ENCODE peak calls at places on chromosomes 4 and X, in four cellular contexts. One of them, this sample, is unnamed.
A peak's percentile ranks its signal among the peaks of the same experiment; 100 is the strongest.

GRCh38 chr4:36111180-36111579 is 133.1 kb downstream of the ARAP2 start:
- DNase-seq in SHP77 treated with DMSO at 0.1 percent for 48 hours: no peak
- DNase-seq in stimulated activated CD8-positive, alpha-beta memory T cell treated with anti-CD3 and anti-CD28 coated beads, Interleukin-7, amount 100 ng/mL, for 24 hours: no peak
- DNase-seq in tibial nerve: no peak
- DNase-seq in this sample: no peak

GRCh38 chr4:170037481-170037880 is 11.3 kb upstream of the MFAP3L start:
- DNase-seq in tibial nerve: no peak
- DNase-seq in stimulated activated CD8-positive, alpha-beta memory T cell treated with anti-CD3 and anti-CD28 coated beads, Interleukin-7, amount 100 ng/mL, for 24 hours: no peak
- DNase-seq in SHP77 treated with DMSO at 0.1 percent for 48 hours: no peak
- DNase-seq in this sample: no peak

GRCh38 chrX:5683996-5684395 is 544.7 kb downstream of the NLGN4X start:
- DNase-seq in tibial nerve: no peak
- DNase-seq in SHP77 treated with DMSO at 0.1 percent for 48 hours: no peak
- DNase-seq in stimulated activated CD8-positive, alpha-beta memory T cell treated with anti-CD3 and anti-CD28 coated beads, Interleukin-7, amount 100 ng/mL, for 24 hours: no peak
- DNase-seq in this sample: no peak

GRCh38 chr4:161564230-161564834 is 599.5 kb downstream of the FSTL5 start:
- DNase-seq in stimulated activated CD8-positive, alpha-beta memory T cell treated with anti-CD3 and anti-CD28 coated beads, Interleukin-7, amount 100 ng/mL, for 24 hours: no peak
- DNase-seq in tibial nerve: no peak
- DNase-seq in SHP77 treated with DMSO at 0.1 percent for 48 hours: no peak
- DNase-seq in this sample: no peak

GRCh38 chr4:158010346-158010745 is 162.5 kb downstream of the GASK1B start:
- DNase-seq in stimulated activated CD8-positive, alpha-beta memory T cell treated with anti-CD3 and anti-CD28 coated beads, Interleukin-7, amount 100 ng/mL, for 24 hours: no peak
- DNase-seq in SHP77 treated with DMSO at 0.1 percent for 48 hours: no peak
- DNase-seq in tibial nerve: no peak
- DNase-seq in this sample: no peak

GRCh38 chrX:115047181-115047580 is 29.8 kb upstream of the IL13RA2 start:
- DNase-seq in stimulated activated CD8-positive, alpha-beta memory T cell treated with anti-CD3 and anti-CD28 coated beads, Interleukin-7, amount 100 ng/mL, for 24 hours: no peak
- DNase-seq in tibial nerve: no peak
- DNase-seq in SHP77 treated with DMSO at 0.1 percent for 48 hours: no peak
- DNase-seq in this sample: no peak

GRCh38 chr4:118921736-118922135 is 33.1 kb downstream of the SYNPO2 start:
- DNase-seq in stimulated activated CD8-positive, alpha-beta memory T cell treated with anti-CD3 and anti-CD28 coated beads, Interleukin-7, amount 100 ng/mL, for 24 hours: no peak
- DNase-seq in tibial nerve: no peak
- DNase-seq in SHP77 treated with DMSO at 0.1 percent for 48 hours: no peak
- DNase-seq in this sample: no peak

GRCh38 chr4:17561195-17561909 is 15.6 kb upstream of the LAP3 start:
- DNase-seq in tibial nerve: no peak
- DNase-seq in stimulated activated CD8-positive, alpha-beta memory T cell treated with anti-CD3 and anti-CD28 coated beads, Interleukin-7, amount 100 ng/mL, for 24 hours: no peak
- DNase-seq in SHP77 treated with DMSO at 0.1 percent for 48 hours: no peak
- DNase-seq in this sample: no peak

GRCh38 chrX:71616672-71617529 is 1.4 kb downstream of the CXCR3 start:
- DNase-seq in SHP77 treated with DMSO at 0.1 percent for 48 hours: no peak
- DNase-seq in tibial nerve: no peak
- DNase-seq in stimulated activated CD8-positive, alpha-beta memory T cell treated with anti-CD3 and anti-CD28 coated beads, Interleukin-7, amount 100 ng/mL, for 24 hours: no peak
- DNase-seq in this sample: no peak

GRCh38 chr4:681736-682451 is 7.1 kb downstream of the SLC49A3 start:
- DNase-seq in stimulated activated CD8-positive, alpha-beta memory T cell treated with anti-CD3 and anti-CD28 coated beads, Interleukin-7, amount 100 ng/mL, for 24 hours: no peak
- DNase-seq in tibial nerve: no peak
- DNase-seq in SHP77 treated with DMSO at 0.1 percent for 48 hours: peak; percentile 6
- DNase-seq in this sample: no peak

GRCh38 chrX:3191821-3192220 is 150.6 kb downstream of the ARSF start:
- DNase-seq in stimulated activated CD8-positive, alpha-beta memory T cell treated with anti-CD3 and anti-CD28 coated beads, Interleukin-7, amount 100 ng/mL, for 24 hours: no peak
- DNase-seq in SHP77 treated with DMSO at 0.1 percent for 48 hours: no peak
- DNase-seq in tibial nerve: no peak
- DNase-seq in this sample: no peak

GRCh38 chrX:87397103-87397886 is 120.3 kb upstream of the KLHL4 start:
- DNase-seq in stimulated activated CD8-positive, alpha-beta memory T cell treated with anti-CD3 and anti-CD28 coated beads, Interleukin-7, amount 100 ng/mL, for 24 hours: no peak
- DNase-seq in tibial nerve: no peak
- DNase-seq in SHP77 treated with DMSO at 0.1 percent for 48 hours: no peak
- DNase-seq in this sample: no peak

GRCh38 chrX:15301924-15302323 is 13.5 kb downstream of the ASB11 start:
- DNase-seq in SHP77 treated with DMSO at 0.1 percent for 48 hours: no peak
- DNase-seq in tibial nerve: peak; percentile 20
- DNase-seq in stimulated activated CD8-positive, alpha-beta memory T cell treated with anti-CD3 and anti-CD28 coated beads, Interleukin-7, amount 100 ng/mL, for 24 hours: no peak
- DNase-seq in this sample: no peak

GRCh38 chrX:40171513-40172168 is 73.9 kb upstream of the BCOR start:
- DNase-seq in tibial nerve: no peak
- DNase-seq in SHP77 treated with DMSO at 0.1 percent for 48 hours: no peak
- DNase-seq in stimulated activated CD8-positive, alpha-beta memory T cell treated with anti-CD3 and anti-CD28 coated beads, Interleukin-7, amount 100 ng/mL, for 24 hours: no peak
- DNase-seq in this sample: no peak

GRCh38 chr4:6943012-6943869 is 33.6 kb downstream of the TBC1D14 start:
- DNase-seq in tibial nerve: no peak
- DNase-seq in stimulated activated CD8-positive, alpha-beta memory T cell treated with anti-CD3 and anti-CD28 coated beads, Interleukin-7, amount 100 ng/mL, for 24 hours: no peak
- DNase-seq in SHP77 treated with DMSO at 0.1 percent for 48 hours: no peak
- DNase-seq in this sample: no peak

GRCh38 chr4:60992037-60992436 is 208.1 kb upstream of the ADGRL3 start:
- DNase-seq in stimulated activated CD8-positive, alpha-beta memory T cell treated with anti-CD3 and anti-CD28 coated beads, Interleukin-7, amount 100 ng/mL, for 24 hours: no peak
- DNase-seq in SHP77 treated with DMSO at 0.1 percent for 48 hours: no peak
- DNase-seq in tibial nerve: no peak
- DNase-seq in this sample: no peak

GRCh38 chrX:104679175-104679574 is 113.2 kb downstream of the IL1RAPL2 start:
- DNase-seq in SHP77 treated with DMSO at 0.1 percent for 48 hours: no peak
- DNase-seq in stimulated activated CD8-positive, alpha-beta memory T cell treated with anti-CD3 and anti-CD28 coated beads, Interleukin-7, amount 100 ng/mL, for 24 hours: no peak
- DNase-seq in tibial nerve: no peak
- DNase-seq in this sample: no peak

GRCh38 chr4:13919021-13919441 is 291.5 kb upstream of the BOD1L1 start:
- DNase-seq in SHP77 treated with DMSO at 0.1 percent for 48 hours: no peak
- DNase-seq in stimulated activated CD8-positive, alpha-beta memory T cell treated with anti-CD3 and anti-CD28 coated beads, Interleukin-7, amount 100 ng/mL, for 24 hours: no peak
- DNase-seq in tibial nerve: no peak
- DNase-seq in this sample: no peak

GRCh38 chrX:132488092-132488749 is 617 bp downstream of the MBNL3 start:
- DNase-seq in stimulated activated CD8-positive, alpha-beta memory T cell treated with anti-CD3 and anti-CD28 coated beads, Interleukin-7, amount 100 ng/mL, for 24 hours: no peak
- DNase-seq in tibial nerve: no peak
- DNase-seq in SHP77 treated with DMSO at 0.1 percent for 48 hours: no peak
- DNase-seq in this sample: no peak

GRCh38 chr4:41428941-41429669 is 108.9 kb upstream of the LIMCH1 start:
- DNase-seq in stimulated activated CD8-positive, alpha-beta memory T cell treated with anti-CD3 and anti-CD28 coated beads, Interleukin-7, amount 100 ng/mL, for 24 hours: no peak
- DNase-seq in tibial nerve: no peak
- DNase-seq in SHP77 treated with DMSO at 0.1 percent for 48 hours: no peak
- DNase-seq in this sample: no peak

GRCh38 chr4:81757706-81758105 is 286.0 kb upstream of the RASGEF1B start:
- DNase-seq in SHP77 treated with DMSO at 0.1 percent for 48 hours: no peak
- DNase-seq in stimulated activated CD8-positive, alpha-beta memory T cell treated with anti-CD3 and anti-CD28 coated beads, Interleukin-7, amount 100 ng/mL, for 24 hours: no peak
- DNase-seq in tibial nerve: no peak
- DNase-seq in this sample: no peak

GRCh38 chrX:1401611-1402430 is 9.9 kb upstream of the SLC25A6 start:
- DNase-seq in SHP77 treated with DMSO at 0.1 percent for 48 hours: no peak
- DNase-seq in tibial nerve: no peak
- DNase-seq in stimulated activated CD8-positive, alpha-beta memory T cell treated with anti-CD3 and anti-CD28 coated beads, Interleukin-7, amount 100 ng/mL, for 24 hours: no peak
- DNase-seq in this sample: no peak

GRCh38 chrX:111100191-111100590 is 4.2 kb downstream of the PAK3 start:
- DNase-seq in SHP77 treated with DMSO at 0.1 percent for 48 hours: no peak
- DNase-seq in stimulated activated CD8-positive, alpha-beta memory T cell treated with anti-CD3 and anti-CD28 coated beads, Interleukin-7, amount 100 ng/mL, for 24 hours: no peak
- DNase-seq in tibial nerve: no peak
- DNase-seq in this sample: no peak

GRCh38 chr4:113686950-113687718 is 74.4 kb downstream of the CAMK2D start:
- DNase-seq in tibial nerve: no peak
- DNase-seq in stimulated activated CD8-positive, alpha-beta memory T cell treated with anti-CD3 and anti-CD28 coated beads, Interleukin-7, amount 100 ng/mL, for 24 hours: no peak
- DNase-seq in SHP77 treated with DMSO at 0.1 percent for 48 hours: no peak
- DNase-seq in this sample: no peak

GRCh38 chr4:37890501-37891220 is at the start of gene TBC1D1:
- DNase-seq in stimulated activated CD8-positive, alpha-beta memory T cell treated with anti-CD3 and anti-CD28 coated beads, Interleukin-7, amount 100 ng/mL, for 24 hours: peak; percentile 7
- DNase-seq in tibial nerve: no peak
- DNase-seq in SHP77 treated with DMSO at 0.1 percent for 48 hours: no peak
- DNase-seq in this sample: no peak

GRCh38 chr4:115871596-115871995 is 758.2 kb upstream of the NDST4 start:
- DNase-seq in SHP77 treated with DMSO at 0.1 percent for 48 hours: no peak
- DNase-seq in tibial nerve: no peak
- DNase-seq in stimulated activated CD8-positive, alpha-beta memory T cell treated with anti-CD3 and anti-CD28 coated beads, Interleukin-7, amount 100 ng/mL, for 24 hours: no peak
- DNase-seq in this sample: no peak

GRCh38 chr4:83556836-83557235 is 20.9 kb downstream of the GPAT3 start:
- DNase-seq in SHP77 treated with DMSO at 0.1 percent for 48 hours: no peak
- DNase-seq in stimulated activated CD8-positive, alpha-beta memory T cell treated with anti-CD3 and anti-CD28 coated beads, Interleukin-7, amount 100 ng/mL, for 24 hours: no peak
- DNase-seq in tibial nerve: no peak
- DNase-seq in this sample: no peak

GRCh38 chrX:1416965-1417760 is 25.2 kb upstream of the SLC25A6 start:
- DNase-seq in SHP77 treated with DMSO at 0.1 percent for 48 hours: no peak
- DNase-seq in stimulated activated CD8-positive, alpha-beta memory T cell treated with anti-CD3 and anti-CD28 coated beads, Interleukin-7, amount 100 ng/mL, for 24 hours: no peak
- DNase-seq in tibial nerve: no peak
- DNase-seq in this sample: no peak

GRCh38 chrX:37813570-37813969 is 33.7 kb downstream of the CYBB start:
- DNase-seq in SHP77 treated with DMSO at 0.1 percent for 48 hours: no peak
- DNase-seq in tibial nerve: no peak
- DNase-seq in stimulated activated CD8-positive, alpha-beta memory T cell treated with anti-CD3 and anti-CD28 coated beads, Interleukin-7, amount 100 ng/mL, for 24 hours: no peak
- DNase-seq in this sample: no peak